ENCODE peak calls at places on chromosomes 3 and 15, in six cellular contexts. E is activated CD4-positive, CD25-positive, alpha-beta regulatory T cell treated with anti-CD3 and anti-CD28 coated beads, Interleukin-2, amount 50 U/mL, for 72 hours; B is hypothalamus; W is NCI-H510A treated with DMSO at 0.1 percent for 48 hours; A is hepatic stellate cell; G is NCI-H1105 treated with DMSO at 0.1 percent for 48 hours. R is an unnamed sample.

GRCh38 chr15:99017322-99017701 is 9.7 kb upstream of the PGPEP1L start:
- DNase-seq in E (no peak), B (no peak), W (no peak), A (no peak), G (no peak), R (no peak)

GRCh38 chr3:181239456-181239855 is 249.9 kb upstream of the DNAJC19 start:
- DNase-seq in E (no peak), B (no peak), W (no peak), A (no peak), G (peak), R (no peak)

GRCh38 chr3:187804120-187805106 is 59.1 kb upstream of the BCL6 start:
- DNase-seq in E (no peak), B (no peak), W (no peak), A (no peak), G (no peak), R (no peak)

GRCh38 chr3:4835616-4836043 is 143.6 kb upstream of the BHLHE40 start:
- DNase-seq in E (no peak), B (no peak), W (peak), A (no peak), G (peak), R (peak)

GRCh38 chr3:30341851-30342250 is 264.6 kb upstream of the TGFBR2 start:
- DNase-seq in E (no peak), B (no peak), W (no peak), A (no peak), G (no peak), R (no peak)

GRCh38 chr3:169522595-169523529 is 140.7 kb downstream of the MECOM start:
- DNase-seq in E (no peak), B (no peak), W (peak), A (no peak), G (peak), R (no peak)

GRCh38 chr3:71854096-71854495 is 69.1 kb upstream of the PROK2 start:
- DNase-seq in E (no peak), B (no peak), W (no peak), A (no peak), G (no peak), R (no peak)

GRCh38 chr3:122572940-122573412 is 4.5 kb upstream of the PARP15 start:
- DNase-seq in E (no peak), B (no peak), W (peak), A (no peak), G (no peak), R (no peak)

GRCh38 chr3:194330579-194330978 is 20.5 kb downstream of the CPN2 start:
- DNase-seq in E (no peak), B (no peak), W (no peak), A (no peak), G (no peak), R (no peak)

GRCh38 chr3:70973558-70973957 is 610.0 kb downstream of the FOXP1 start:
- DNase-seq in E (no peak), B (no peak), W (no peak), A (no peak), G (no peak), R (no peak)

GRCh38 chr15:50098576-50098975 is 20.5 kb downstream of the ATP8B4 start:
- DNase-seq in E (no peak), B (no peak), W (no peak), A (no peak), G (no peak), R (no peak)

GRCh38 chr3:64086479-64086878 is 63.2 kb upstream of the PSMD6 start:
- DNase-seq in E (no peak), B (no peak), W (no peak), A (no peak), G (no peak), R (no peak)

GRCh38 chr3:196969001-196969659 is 497 bp upstream of the PIGZ start:
- DNase-seq in E (peak), B (no peak), W (no peak), A (no peak), G (peak), R (no peak)

GRCh38 chr3:177286034-177286433 is 88.8 kb upstream of the TBL1XR1 start:
- DNase-seq in E (no peak), B (no peak), W (peak), A (no peak), G (no peak), R (no peak)

GRCh38 chr3:104785966-104786365 is 580.7 kb upstream of the ALCAM start:
- DNase-seq in E (no peak), B (no peak), W (no peak), A (no peak), G (no peak), R (no peak)

GRCh38 chr15:51356983-51357382 is 15.5 kb downstream of the GLDN start:
- DNase-seq in E (no peak), B (no peak), W (no peak), A (no peak), G (no peak), R (no peak)

GRCh38 chr15:72353266-72353665 is 22.5 kb downstream of the HEXA start:
- DNase-seq in E (no peak), B (no peak), W (no peak), A (no peak), G (no peak), R (no peak)

GRCh38 chr3:194145702-194146101 is 9.8 kb downstream of the HES1 start:
- DNase-seq in E (no peak), B (no peak), W (no peak), A (no peak), G (no peak), R (no peak)

GRCh38 chr15:64583519-64583918 is 123.1 kb downstream of the ZNF609 start:
- DNase-seq in E (no peak), B (no peak), W (no peak), A (no peak), G (no peak), R (no peak)

GRCh38 chr3:57127849-57128566 is 37.1 kb downstream of the IL17RD start:
- DNase-seq in E (no peak), B (no peak), W (no peak), A (no peak), G (no peak), R (no peak)

GRCh38 chr3:10770981-10771380 is 45.0 kb upstream of the SLC6A11 start:
- DNase-seq in E (no peak), B (no peak), W (no peak), A (no peak), G (no peak), R (no peak)

GRCh38 chr3:118736107-118736506 is 298.5 kb downstream of the IGSF11 start:
- DNase-seq in E (no peak), B (no peak), W (no peak), A (no peak), G (no peak), R (no peak)

GRCh38 chr15:89486726-89487050 is 9.7 kb downstream of the RHCG start:
- DNase-seq in E (peak), B (no peak), W (no peak), A (no peak), G (no peak), R (no peak)

GRCh38 chr3:2071531-2071930 is 27.1 kb upstream of the CNTN4 start:
- DNase-seq in E (no peak), B (no peak), W (no peak), A (no peak), G (no peak), R (no peak)

GRCh38 chr3:111260878-111261277 is 189.3 kb downstream of the NECTIN3 start:
- DNase-seq in E (no peak), B (no peak), W (no peak), A (no peak), G (no peak), R (no peak)

GRCh38 chr3:46406440-46406785 is 453 bp downstream of the CCR5AS start:
- DNase-seq in E (no peak), B (no peak), W (no peak), A (no peak), G (no peak), R (no peak)

GRCh38 chr3:53813876-53814275 is 32.3 kb downstream of the CHDH start:
- DNase-seq in E (no peak), B (no peak), W (no peak), A (no peak), G (no peak), R (no peak)

GRCh38 chr15:78242128-78242527 is 7.8 kb upstream of the ACSBG1 start:
- DNase-seq in E (no peak), B (no peak), W (no peak), A (no peak), G (no peak), R (no peak)

GRCh38 chr15:77187751-77188464 is 117.0 kb upstream of the TSPAN3 start:
- DNase-seq in E (no peak), B (no peak), W (no peak), A (peak), G (no peak), R (no peak)

GRCh38 chr3:13716540-13717221 is 163.2 kb downstream of the WNT7A start:
- DNase-seq in E (peak), B (no peak), W (no peak), A (peak), G (no peak), R (no peak)

GRCh38 chr3:105232536-105232935 is 134.2 kb upstream of the ALCAM start:
- DNase-seq in E (no peak), B (no peak), W (no peak), A (no peak), G (no peak), R (no peak)

GRCh38 chr3:72663429-72663828 is 184.8 kb downstream of the SHQ1 start:
- DNase-seq in E (no peak), B (no peak), W (peak), A (no peak), G (peak), R (peak)